ENCODE peak calls at places on chromosomes 1 and 21, in seven cellular contexts. L is GM12878, K is K562, N is HepG2, T is H1, Z is SK-N-SH, Q is Panc1. J is an unnamed sample.

GRCh38 chr1:229991104-229991513 is 75.9 kb upstream of the GALNT2 start:
- DNase-seq in Z (no peak), K (no peak), T (no peak), Q (no peak), L (no peak), N (no peak), J (no peak)

GRCh38 chr21:33026878-33027400 is 1.2 kb downstream of the OLIG2 start:
- DNase-seq in Q (no peak), L (no peak), Z (no peak), K (no peak), N (no peak), T (no peak), J (no peak)

GRCh38 chr1:150557065-150557600 is 7.9 kb downstream of the ADAMTSL4 start:
- DNase-seq in Q (no peak), Z (no peak), T (no peak), N (no peak), K (no peak), L (no peak), J (no peak)

GRCh38 chr1:208113036-208113435 is 131.1 kb downstream of the PLXNA2 start:
- DNase-seq in K (no peak), Q (no peak), Z (peak; percentile 49), T (no peak), L (no peak), N (no peak), J (no peak)

GRCh38 chr1:176058686-176059085 is 148.4 kb downstream of the COP1 start:
- DNase-seq in Z (peak; percentile 39), L (no peak), T (no peak), N (peak; percentile 86), Q (no peak), K (no peak), J (no peak)

GRCh38 chr21:16855164-16855667 is 657.6 kb upstream of the CXADR start:
- DNase-seq in L (no peak), T (no peak), Z (no peak), Q (no peak), N (no peak), K (no peak), J (no peak)

GRCh38 chr1:156379420-156380165 is 10.6 kb downstream of the RHBG start:
- DNase-seq in Q (no peak), K (no peak), Z (no peak), L (no peak), N (no peak), T (no peak), J (no peak)

GRCh38 chr21:46568562-46568961 is 36.3 kb downstream of the S100B start:
- DNase-seq in K (no peak), T (no peak), Z (no peak), Q (no peak), L (no peak), N (no peak), J (no peak)

GRCh38 chr1:56327195-56327594 is 252.2 kb downstream of the PLPP3 start:
- DNase-seq in N (no peak), Q (no peak), Z (no peak), L (no peak), T (no peak), K (no peak), J (no peak)

GRCh38 chr1:204264805-204265204 is 51.0 kb upstream of the GOLT1A start:
- DNase-seq in T (no peak), L (no peak), N (no peak), Q (no peak), Z (no peak), K (no peak), J (no peak)

GRCh38 chr1:119948342-119949214 is 52.3 kb upstream of the ADAM30 start:
- DNase-seq in Z (peak; percentile 51), T (peak; percentile 57), N (peak; percentile 45), K (peak; percentile 62), Q (peak; percentile 61), L (peak; percentile 15), J (peak; percentile 29)

GRCh38 chr1:171142081-171142450 is 43.0 kb upstream of the FMO2 start:
- DNase-seq in K (no peak), Q (no peak), T (no peak), Z (no peak), N (peak; percentile 7), L (no peak), J (no peak)

GRCh38 chr1:198497326-198498220 is 42.9 kb downstream of the ATP6V1G3 start:
- DNase-seq in T (no peak), K (no peak), L (no peak), Q (no peak), Z (no peak), N (no peak), J (no peak)

GRCh38 chr1:1678581-1679380 is 13.8 kb downstream of the SLC35E2B start:
- DNase-seq in T (no peak), K (peak; percentile 78), N (peak; percentile 86), Q (peak; percentile 12), L (peak; percentile 23), Z (peak; percentile 58), J (no peak)

GRCh38 chr1:234004575-234004974 is 100.1 kb downstream of the SLC35F3 start:
- DNase-seq in L (no peak), T (no peak), K (no peak), Q (no peak), N (no peak), Z (no peak), J (no peak)

GRCh38 chr1:234001817-234002216 is 97.3 kb downstream of the SLC35F3 start:
- DNase-seq in K (no peak), T (no peak), N (no peak), Z (no peak), L (no peak), Q (no peak), J (no peak)

GRCh38 chr1:233998926-233999325 is 94.5 kb downstream of the SLC35F3 start:
- DNase-seq in K (no peak), N (no peak), L (no peak), Q (no peak), Z (no peak), T (no peak), J (no peak)

DNA sequence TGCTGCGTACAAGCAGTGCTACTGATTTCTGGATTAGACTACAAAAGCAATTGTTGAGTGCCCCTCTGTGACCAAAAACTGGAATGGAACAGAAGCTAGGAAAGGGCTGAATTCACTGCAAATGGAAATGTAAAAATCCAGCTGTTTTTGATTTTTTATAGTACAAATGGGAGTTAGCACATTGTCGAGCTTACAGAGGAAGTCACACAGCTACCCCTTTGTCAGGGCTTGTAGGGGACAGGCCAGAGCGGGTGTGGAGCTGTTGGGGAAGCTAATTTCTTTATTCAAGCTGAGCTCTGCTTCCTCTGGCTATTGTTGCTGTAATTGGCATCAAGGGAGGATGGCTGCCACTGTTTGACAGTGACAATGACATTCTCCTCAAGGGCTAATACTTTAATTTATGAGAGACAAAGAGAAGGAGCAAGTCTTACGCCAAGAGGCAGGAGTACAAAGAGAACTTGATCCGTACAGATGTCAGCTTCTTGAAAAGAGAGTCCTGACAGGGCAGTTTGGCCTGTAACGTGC is 96.1 kb downstream of the SLC35F3 start:
- DNase-seq in L (no peak), K (no peak), Q (no peak), N (no peak), T (no peak), Z (no peak), J (no peak)
- TF ChIP-seq SIN3A in L (no peak), K (no peak), Q (no peak), N (no peak), T (no peak), Z (no peak), J (no peak)

GRCh38 chr1:228474507-228474906 is 12.7 kb upstream of the RNF187 start:
- DNase-seq in N (no peak), Q (no peak), K (no peak), L (no peak), Z (no peak), T (no peak), J (no peak)
- TF ChIP-seq SIN3A in N (no peak), Q (no peak), K (no peak), L (no peak), Z (no peak), T (no peak), J (no peak)

GRCh38 chr1:203122159-203122558 is 5.4 kb upstream of the ADORA1 start:
- DNase-seq in L (no peak), Q (no peak), K (no peak), N (no peak), Z (no peak), T (no peak), J (no peak)

GRCh38 chr1:203124546-203125317 is 2.8 kb upstream of the ADORA1 start:
- DNase-seq in Z (no peak), L (no peak), Q (no peak), K (no peak), N (no peak), T (no peak), J (no peak)

GRCh38 chr1:203126151-203126865 is 1.2 kb upstream of the ADORA1 start:
- DNase-seq in Z (no peak), L (no peak), K (no peak), Q (no peak), T (no peak), N (no peak), J (no peak)

GRCh38 chr1:203121186-203122015 is 6.1 kb upstream of the ADORA1 start:
- DNase-seq in Q (no peak), K (no peak), Z (no peak), N (no peak), T (no peak), L (no peak), J (no peak)

GRCh38 chr1:203124011-203124410 is 3.5 kb upstream of the ADORA1 start:
- DNase-seq in K (no peak), T (no peak), L (no peak), N (no peak), Q (no peak), Z (no peak), J (no peak)
- TF ChIP-seq SIN3A in K (no peak), T (no peak), L (no peak), N (no peak), Q (no peak), Z (no peak), J (no peak)

GRCh38 chr1:28139033-28139712 is 37.3 kb downstream of the PTAFR start:
- DNase-seq in T (no peak), L (no peak), Q (no peak), N (no peak), K (no peak), Z (no peak), J (no peak)
- TF ChIP-seq SIN3A in T (no peak), L (no peak), Q (no peak), N (no peak), K (no peak), Z (no peak), J (no peak)

GRCh38 chr1:225689882-225690459 is 37.0 kb upstream of the ENAH start:
- DNase-seq in N (no peak), Q (no peak), L (no peak), K (no peak), T (no peak), Z (no peak), J (no peak)
- TF ChIP-seq SIN3A in N (no peak), Q (no peak), L (no peak), K (no peak), T (no peak), Z (no peak), J (no peak)

GRCh38 chr1:63902844-63903589 is 129.2 kb downstream of the ROR1 start:
- DNase-seq in Z (no peak), K (no peak), T (no peak), N (no peak), Q (no peak), L (no peak), J (no peak)
- TF ChIP-seq SIN3A in Z (no peak), K (no peak), T (no peak), N (no peak), Q (no peak), L (no peak), J (no peak)

GRCh38 chr1:6358757-6359567 is 34.6 kb downstream of the ACOT7 start:
- DNase-seq in L (no peak), T (no peak), Z (peak; percentile 75), Q (no peak), K (peak; percentile 43), N (no peak), J (no peak)
- TF ChIP-seq SIN3A in L (peak; percentile 31), T (no peak), Z (no peak), Q (no peak), K (no peak), N (no peak), J (no peak)